ENCODE peak calls at places on chromosome X, in five cellular contexts. N, L, F, E and P are unnamed samples.

GRCh38 chrX:21798677-21799219 is 40.7 kb upstream of the MBTPS2 start:
- DNase-seq in L (no peak), F (no peak), N (no peak), E (no peak), P (no peak)

GRCh38 chrX:135596495-135596894 is 76.0 kb downstream of the INTS6L start:
- DNase-seq in L (peak), E (peak), F (peak), N (no peak), P (peak)

GRCh38 chrX:37785569-37785968 is 5.7 kb downstream of the CYBB start:
- DNase-seq in N (no peak), L (no peak), F (no peak), E (no peak), P (no peak)

GRCh38 chrX:39592776-39593175 is 505.0 kb downstream of the BCOR start:
- DNase-seq in L (no peak), F (no peak), E (no peak), N (no peak), P (no peak)

GRCh38 chrX:152905081-152905420 is 7.2 kb downstream of the ZNF185 start:
- DNase-seq in F (no peak), N (no peak), L (no peak), E (no peak), P (no peak)

GRCh38 chrX:101252634-101253033 is 33.0 kb downstream of the DRP2 start:
- DNase-seq in L (no peak), F (no peak), E (no peak), N (no peak), P (no peak)

GRCh38 chrX:29470029-29470428 is 745.3 kb upstream of the MAGEB2 start:
- DNase-seq in N (no peak), F (no peak), L (no peak), E (no peak), P (no peak)

GRCh38 chrX:101417981-101418841 is 10.2 kb downstream of the HNRNPH2 start:
- DNase-seq in L (peak), E (peak), N (no peak), F (peak), P (peak)

GRCh38 chrX:71666240-71667223 is 814 bp upstream of the LOC101059915 start:
- DNase-seq in F (no peak), N (no peak), L (peak), E (no peak), P (no peak)

GRCh38 chrX:120452131-120452530 is 17.0 kb downstream of the LAMP2 start:
- DNase-seq in L (no peak), N (no peak), F (peak), E (no peak), P (no peak)

GRCh38 chrX:88865634-88866033 is 118.6 kb downstream of the CPXCR1 start:
- DNase-seq in F (no peak), N (no peak), L (no peak), E (no peak), P (no peak)

GRCh38 chrX:110600745-110601310 is 194.8 kb downstream of the CHRDL1 start:
- DNase-seq in L (no peak), E (no peak), F (no peak), N (no peak), P (no peak)

GRCh38 chrX:100895365-100896075 is 21.4 kb upstream of the NOX1 start:
- DNase-seq in F (peak), L (no peak), N (no peak), E (no peak), P (no peak)

GRCh38 chrX:49166914-49167739 is 4.6 kb downstream of the MAGIX start:
- DNase-seq in F (no peak), E (peak), N (no peak), L (peak), P (peak)

GRCh38 chrX:38426785-38427184 is 74.4 kb downstream of the OTC start:
- DNase-seq in N (no peak), F (no peak), E (no peak), L (no peak), P (no peak)

GRCh38 chrX:9928083-9928482 is 39.1 kb upstream of the CLDN34 start:
- DNase-seq in E (no peak), F (peak), N (no peak), L (no peak), P (no peak)

GRCh38 chrX:18422325-18422724 is 3.1 kb upstream of the CDKL5 start:
- DNase-seq in E (no peak), N (no peak), L (no peak), F (no peak), P (no peak)